ENCODE peak calls at places on chromosomes 1 and 21, in eight cellular contexts. M is right atrium auricular region, Q is HCT116, F is cardiac muscle cell, A is left ventricle myocardium inferior, Y is heart left ventricle, H is prostate gland, I is IMR-90. B is an unnamed sample. For H3K9me3, the result is how much of the 10 kb centered on the place peaks cover.

GRCh38 chr1:14165289-14165867 is 433.1 kb upstream of the KAZN start:
- DNase-seq in Q (no peak), Y (no peak), M (no peak), F (no peak), I (no peak), H (no peak), A (no peak), B (no peak)

GRCh38 chr1:92277105-92277504 is 21.7 kb downstream of the GLMN start:
- DNase-seq in H (no peak), Q (no peak), Y (no peak), M (no peak), I (peak), A (no peak), F (no peak), B (no peak)

GRCh38 chr1:168688679-168689657 is 40.0 kb downstream of the DPT start:
- DNase-seq in A (no peak), F (no peak), Q (no peak), M (no peak), Y (no peak), I (no peak), H (no peak), B (no peak)

GRCh38 chr1:245591346-245592082 is 436.7 kb downstream of the KIF26B start:
- DNase-seq in Y (no peak), M (no peak), I (no peak), H (no peak), A (no peak), F (no peak), Q (no peak), B (no peak)

GRCh38 chr1:169508432-169509338 is 22.9 kb upstream of the SLC19A2 start:
- DNase-seq in Q (no peak), H (no peak), I (no peak), F (no peak), Y (no peak), A (no peak), M (no peak), B (no peak)

GRCh38 chr21:38229260-38229877 is 27.4 kb upstream of the KCNJ15 start:
- DNase-seq in F (no peak), M (no peak), I (no peak), Q (no peak), A (no peak), Y (no peak), H (no peak), B (peak)

GRCh38 chr1:38746966-38747600 is 112.5 kb downstream of the RRAGC start:
- DNase-seq in I (no peak), A (no peak), Y (no peak), Q (no peak), F (no peak), M (no peak), H (no peak), B (peak)

GRCh38 chr21:39386194-39386593 is 37.3 kb upstream of the HMGN1 start:
- DNase-seq in F (no peak), Y (no peak), Q (no peak), M (no peak), I (no peak), A (no peak), H (no peak), B (peak)

GRCh38 chr1:85451236-85451830 is 13.6 kb downstream of the DDAH1 start:
- DNase-seq in I (no peak), H (no peak), Y (no peak), A (no peak), F (no peak), Q (peak), M (no peak), B (no peak)

GRCh38 chr1:240309804-240310203 is 218.1 kb downstream of the FMN2 start:
- DNase-seq in F (no peak), A (no peak), Y (no peak), H (no peak), M (no peak), I (no peak), Q (no peak), B (no peak)

GRCh38 chr1:85078903-85079302 is 30.6 kb upstream of the MCOLN3 start:
- DNase-seq in I (peak), F (peak), A (no peak), M (no peak), Q (no peak), Y (no peak), H (no peak), B (peak)

GRCh38 chr1:22870201-22870871 is 102.3 kb downstream of the LACTBL1 start:
- DNase-seq in M (no peak), H (peak), Y (peak), I (peak), A (peak), F (peak), Q (no peak), B (no peak)

GRCh38 chr1:3441449-3441848 is 13.0 kb upstream of the ARHGEF16 start:
- DNase-seq in Q (no peak), M (no peak), I (no peak), F (no peak), A (no peak), Y (no peak), H (no peak), B (no peak)

GRCh38 chr1:3440711-3441389 is 13.6 kb upstream of the ARHGEF16 start:
- DNase-seq in M (no peak), F (peak), H (no peak), Y (no peak), I (no peak), A (no peak), Q (no peak), B (no peak)

GRCh38 chr1:3441880-3442279 is 12.6 kb upstream of the ARHGEF16 start:
- DNase-seq in Q (no peak), A (no peak), F (no peak), I (no peak), H (no peak), Y (no peak), M (no peak), B (no peak)

GRCh38 chr1:3442901-3443300 is 11.6 kb upstream of the ARHGEF16 start:
- DNase-seq in H (no peak), Q (no peak), Y (no peak), M (no peak), I (no peak), A (no peak), F (no peak), B (no peak)

GRCh38 chr1:3442331-3442730 is 12.1 kb upstream of the ARHGEF16 start:
- DNase-seq in I (no peak), Y (no peak), H (no peak), Q (no peak), F (no peak), A (no peak), M (no peak), B (no peak)
- H3K9me3 ChIP-seq in I (under half), Y (under half), H (under half), Q (under half), F (under half), A (under half), M (under half), B (under half)

GRCh38 chr1:155971910-155972809 is 6.2 kb downstream of the ARHGEF2 start:
- DNase-seq in I (no peak), M (no peak), A (no peak), F (no peak), H (no peak), Q (no peak), Y (no peak), B (no peak)
- H3K4me3 ChIP-seq in I (no peak), M (no peak), A (peak), F (no peak), H (no peak), Q (no peak), Y (no peak), B (no peak)

GRCh38 chr1:2866415-2867086 is 65.1 kb upstream of the TTC34 start:
- DNase-seq in Y (no peak), H (no peak), A (no peak), I (no peak), M (no peak), F (no peak), Q (no peak), B (no peak)
- H3K9me3 ChIP-seq in Y (under half), H (under half), A (under half), I (half or more), M (under half), F (under half), Q (under half), B (under half)

GRCh38 chr1:230543085-230543484 is 99.2 kb upstream of the COG2 start:
- DNase-seq in F (no peak), A (no peak), Q (no peak), M (no peak), H (no peak), Y (no peak), I (no peak), B (no peak)
- H3K4me3 ChIP-seq in F (no peak), A (no peak), Q (no peak), M (no peak), H (no peak), Y (no peak), I (no peak), B (no peak)

DNA sequence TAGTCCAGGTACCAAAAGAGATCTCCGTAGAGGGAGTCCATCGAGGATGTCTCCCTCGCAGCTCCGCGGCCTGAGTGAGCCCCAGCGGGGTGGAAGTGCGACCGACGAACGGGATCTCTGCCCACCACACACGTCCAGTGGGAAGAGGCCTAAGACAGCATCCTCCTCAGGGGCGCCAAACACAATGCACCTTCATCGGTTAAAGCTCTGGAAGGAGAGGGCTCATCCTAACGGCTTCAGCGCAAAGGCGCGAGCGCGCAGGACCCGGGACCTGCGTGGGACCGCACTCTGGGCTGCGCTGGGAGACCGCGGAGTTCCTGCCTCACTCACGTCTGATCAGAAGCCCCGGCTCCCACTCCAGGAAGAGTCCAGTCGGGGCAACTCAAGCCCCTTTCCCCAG is 7.6 kb downstream of the SLC25A24 start:
- DNase-seq in Y (no peak), I (no peak), M (no peak), H (no peak), F (no peak), Q (no peak), A (no peak), B (no peak)
- H3K9me3 ChIP-seq in Y (under half), I (under half), M (under half), H (under half), F (under half), Q (under half), A (under half), B (under half)

DNA sequence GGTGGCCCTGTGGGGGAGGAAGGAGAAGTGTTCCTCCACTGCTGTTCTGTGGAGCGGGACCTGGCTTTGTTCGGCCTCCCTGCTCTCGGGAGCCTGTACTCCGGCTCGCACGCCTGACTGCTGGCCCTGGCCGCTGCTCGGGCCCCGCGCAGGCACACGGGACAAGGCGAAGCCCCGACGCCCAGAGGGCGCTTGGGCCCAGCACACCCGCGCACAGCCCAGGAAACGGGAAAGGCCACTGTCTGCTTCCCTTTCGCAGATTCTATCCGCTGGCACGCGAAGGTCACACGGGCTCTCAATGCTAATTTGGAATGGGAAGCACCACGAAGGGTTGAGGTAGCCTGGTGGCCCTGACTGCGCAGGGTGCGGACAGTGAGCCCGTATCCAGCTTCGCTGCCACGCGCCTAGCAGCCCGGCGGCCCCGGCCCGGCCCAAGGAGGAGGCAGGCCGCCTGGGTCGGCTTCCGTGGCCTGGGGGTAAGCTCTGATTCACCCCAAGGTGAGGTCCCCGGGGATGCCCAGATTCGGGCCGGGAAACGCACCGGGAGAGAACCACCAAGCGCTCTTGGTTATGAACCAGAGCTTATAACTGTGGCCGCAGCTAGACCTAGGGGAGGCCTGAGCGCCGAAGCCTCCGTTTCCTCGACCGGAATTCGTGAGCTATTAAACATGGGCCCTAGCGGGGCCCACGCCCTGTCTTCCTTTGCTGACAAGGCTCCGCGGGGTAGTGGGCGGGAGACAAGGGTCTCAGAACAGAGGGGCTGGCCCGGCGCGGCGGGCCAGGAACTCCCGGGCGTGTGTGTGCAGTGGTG is 19.7 kb upstream of the TBX15 start:
- DNase-seq in M (peak), Y (no peak), F (no peak), H (no peak), Q (no peak), A (no peak), I (no peak), B (no peak)
- H3K4me3 ChIP-seq in M (peak), Y (peak), F (peak), H (no peak), Q (no peak), A (peak), I (no peak), B (no peak)

GRCh38 chr21:9780441-9780937 is 740.9 kb upstream of the TPTE start:
- DNase-seq in H (peak), F (no peak), A (no peak), Q (no peak), I (no peak), Y (no peak), M (no peak), B (no peak)
- H3K9me3 ChIP-seq in H (under half), F (under half), A (under half), Q (under half), I (under half), Y (under half), M (under half), B (under half)

DNA sequence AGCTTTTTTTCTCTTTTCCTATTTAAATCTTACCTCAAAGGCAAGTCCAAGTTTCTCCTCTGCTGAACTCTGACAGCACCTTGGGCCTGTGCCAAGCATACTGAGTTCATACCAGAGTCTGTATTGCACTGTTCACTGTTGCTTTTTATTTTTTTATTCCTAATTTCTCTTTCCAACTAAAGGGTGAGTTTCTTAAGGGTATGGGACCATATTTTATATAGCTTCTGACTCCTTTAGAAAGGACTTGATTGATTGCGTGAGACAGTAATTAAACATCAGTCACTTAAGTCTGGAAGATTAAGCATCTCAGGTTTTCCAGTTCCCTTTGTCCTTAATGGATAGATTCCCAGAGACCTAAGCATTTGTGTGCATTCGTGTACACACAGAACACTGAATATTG is 69.9 kb downstream of the CACHD1 start:
- DNase-seq in Q (no peak), A (peak), H (peak), F (peak), Y (peak), I (peak), M (peak), B (no peak)
- H3K4me3 ChIP-seq in Q (no peak), A (peak), H (no peak), F (no peak), Y (peak), I (no peak), M (no peak), B (no peak)

DNA sequence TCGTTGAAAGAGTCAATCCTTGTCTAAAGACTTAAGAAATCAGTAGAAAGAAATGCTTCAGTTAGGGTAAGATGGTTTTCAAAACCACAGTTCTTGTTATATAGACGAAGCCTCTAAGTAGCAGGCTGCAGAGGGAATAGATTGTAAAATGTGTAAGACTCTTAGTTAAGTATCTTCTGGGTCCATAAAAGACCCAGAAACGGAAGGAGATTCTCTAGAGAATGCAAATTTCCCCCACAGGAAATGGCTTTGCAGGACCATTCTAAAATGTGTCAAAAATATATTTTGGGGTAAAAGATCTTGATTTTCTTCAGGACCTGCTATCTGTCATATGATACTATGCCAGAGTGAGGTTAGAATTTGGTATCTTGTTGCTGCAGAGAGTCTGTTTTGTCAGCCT is 13.4 kb downstream of the OR2T1 start:
- DNase-seq in A (no peak), Y (no peak), H (no peak), F (no peak), I (no peak), Q (no peak), M (no peak), B (no peak)
- H3K9me3 ChIP-seq in A (under half), Y (under half), H (under half), F (under half), I (under half), Q (under half), M (under half), B (under half)

GRCh38 chr1:155208406-155208655 is 164 bp upstream of the MTX1 start:
- DNase-seq in I (no peak), H (no peak), F (no peak), Q (no peak), A (no peak), Y (no peak), M (no peak), B (no peak)

GRCh38 chr1:155208656-155209372 is at the start of gene MTX1:
- DNase-seq in F (peak), I (peak), A (peak), Q (no peak), M (peak), Y (peak), H (peak), B (peak)

GRCh38 chr1:155207578-155208405 is at the start of gene THBS3:
- DNase-seq in I (peak), F (no peak), Y (peak), M (no peak), A (peak), Q (no peak), H (no peak), B (no peak)

GRCh38 chr1:155209373-155209721 is 852 bp downstream of the MTX1 start:
- DNase-seq in I (no peak), H (no peak), A (no peak), Y (no peak), M (no peak), F (no peak), Q (no peak), B (no peak)

DNA sequence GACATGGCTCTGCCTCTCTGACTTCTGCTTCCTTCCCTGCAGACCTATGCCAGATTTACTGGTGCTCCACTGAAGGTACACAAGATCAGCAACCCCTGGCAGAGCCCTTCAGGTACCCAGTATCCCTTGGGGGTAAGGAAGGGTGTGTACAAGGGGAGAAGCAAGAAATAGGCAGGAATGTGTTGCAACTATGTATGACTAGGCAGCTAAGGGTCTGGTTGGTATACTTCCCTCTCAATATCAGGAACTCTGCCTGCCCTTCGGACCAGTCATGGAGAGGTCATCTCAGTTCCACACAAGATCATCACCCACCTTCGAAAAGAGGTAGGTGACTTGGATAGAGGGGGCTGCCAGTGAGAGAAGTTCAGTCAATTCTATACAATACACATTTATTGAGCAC is 1.8 kb downstream of the MTX1 start:
- DNase-seq in Y (no peak), M (no peak), Q (no peak), A (no peak), I (no peak), F (no peak), H (no peak), B (no peak)
- H3K4me3 ChIP-seq in Y (no peak), M (no peak), Q (peak), A (no peak), I (no peak), F (no peak), H (no peak), B (peak)